ENCODE peak calls at places on chromosomes 1 and 21, in four cellular contexts. One of them, this sample, is unnamed.

GRCh38 chr1:53134961-53135734 is 7.3 kb downstream of the SLC1A7 start:
- DNase-seq in GM12878: no peak
- DNase-seq in HepG2: no peak
- DNase-seq in K562: peak; percentile 49
- DNase-seq in this sample: no peak

GRCh38 chr1:24369801-24370200 is 43.8 kb downstream of the STPG1 start:
- DNase-seq in GM12878: no peak
- DNase-seq in HepG2: no peak
- DNase-seq in K562: no peak
- DNase-seq in this sample: no peak

GRCh38 chr1:43047135-43047534 is 88.5 kb upstream of the SLC2A1 start:
- DNase-seq in GM12878: no peak
- DNase-seq in HepG2: no peak
- DNase-seq in K562: no peak
- DNase-seq in this sample: no peak

GRCh38 chr1:23449918-23450317 is 25.4 kb upstream of the TCEA3 start:
- DNase-seq in GM12878: no peak
- DNase-seq in HepG2: no peak
- DNase-seq in K562: no peak
- DNase-seq in this sample: no peak

GRCh38 chr1:161382214-161383019 is 14.7 kb upstream of the CFAP126 start:
- DNase-seq in GM12878: no peak
- DNase-seq in HepG2: peak; percentile 48
- DNase-seq in K562: peak; percentile 49
- DNase-seq in this sample: peak; percentile 54

GRCh38 chr1:33653226-33653625 is 180.8 kb downstream of the ZSCAN20 start:
- DNase-seq in GM12878: no peak
- DNase-seq in HepG2: no peak
- DNase-seq in K562: no peak
- DNase-seq in this sample: no peak

GRCh38 chr1:181409981-181410380 is 73.3 kb upstream of the CACNA1E start:
- DNase-seq in GM12878: no peak
- DNase-seq in HepG2: no peak
- DNase-seq in K562: no peak
- DNase-seq in this sample: no peak

GRCh38 chr1:37319284-37319683 is 155.1 kb upstream of the ZC3H12A start:
- DNase-seq in GM12878: no peak
- DNase-seq in HepG2: no peak
- DNase-seq in K562: no peak
- DNase-seq in this sample: no peak

GRCh38 chr1:178382372-178382771 is 114.4 kb downstream of the CLEC20A start:
- DNase-seq in GM12878: no peak
- DNase-seq in HepG2: no peak
- DNase-seq in K562: no peak
- DNase-seq in this sample: no peak

GRCh38 chr1:94541175-94542087 is at the start of gene F3:
- DNase-seq in GM12878: no peak
- DNase-seq in HepG2: peak; percentile 72
- DNase-seq in K562: peak; percentile 81
- DNase-seq in this sample: peak; percentile 87

GRCh38 chr1:171081994-171082295 is 8.8 kb upstream of the FMO3 start:
- DNase-seq in GM12878: no peak
- DNase-seq in HepG2: no peak
- DNase-seq in K562: no peak
- DNase-seq in this sample: no peak

GRCh38 chr1:10054465-10054864 is 21.7 kb downstream of the UBE4B start:
- DNase-seq in GM12878: no peak
- DNase-seq in HepG2: no peak
- DNase-seq in K562: no peak
- DNase-seq in this sample: no peak

GRCh38 chr1:198729195-198729863 is 90.5 kb downstream of the PTPRC start:
- DNase-seq in GM12878: no peak
- DNase-seq in HepG2: no peak
- DNase-seq in K562: no peak
- DNase-seq in this sample: no peak

GRCh38 chr1:74935446-74935845 is 198.7 kb upstream of the LHX8 start:
- DNase-seq in GM12878: no peak
- DNase-seq in HepG2: no peak
- DNase-seq in K562: no peak
- DNase-seq in this sample: no peak

GRCh38 chr1:43444827-43445225 is 8.9 kb downstream of the HYI start:
- DNase-seq in GM12878: no peak
- DNase-seq in HepG2: no peak
- DNase-seq in K562: peak; percentile 74
- DNase-seq in this sample: no peak

GRCh38 chr21:36205962-36206361 is 49.3 kb downstream of the DOP1B start:
- DNase-seq in GM12878: no peak
- DNase-seq in HepG2: no peak
- DNase-seq in K562: no peak
- DNase-seq in this sample: no peak

GRCh38 chr1:183239220-183239742 is 53.2 kb downstream of the LAMC2 start:
- DNase-seq in GM12878: no peak
- DNase-seq in HepG2: no peak
- DNase-seq in K562: no peak
- DNase-seq in this sample: no peak

GRCh38 chr1:194717941-194718340 is 1531.5 kb upstream of the B3GALT2 start:
- DNase-seq in GM12878: no peak
- DNase-seq in HepG2: no peak
- DNase-seq in K562: no peak
- DNase-seq in this sample: no peak

GRCh38 chr1:50774759-50775351 is 185.2 kb downstream of the FAF1 start:
- DNase-seq in GM12878: peak; percentile 11
- DNase-seq in HepG2: peak; percentile 63
- DNase-seq in K562: peak; percentile 44
- DNase-seq in this sample: peak; percentile 49

GRCh38 chr1:67710417-67710816 is 25.4 kb downstream of the GADD45A start:
- DNase-seq in GM12878: no peak
- DNase-seq in HepG2: no peak
- DNase-seq in K562: no peak
- DNase-seq in this sample: no peak

GRCh38 chr1:56824956-56825355 is 5.8 kb upstream of the FYB2 start:
- DNase-seq in GM12878: no peak
- DNase-seq in HepG2: no peak
- DNase-seq in K562: no peak
- DNase-seq in this sample: no peak
- TF ChIP-seq FOXK2 in GM12878: no peak
- TF ChIP-seq FOXK2 in HepG2: no peak
- TF ChIP-seq FOXK2 in K562: no peak
- TF ChIP-seq FOXK2 in this sample: no peak

GRCh38 chr1:21665711-21666571 is 3.2 kb downstream of the RAP1GAP start:
- DNase-seq in GM12878: no peak
- DNase-seq in HepG2: no peak
- DNase-seq in K562: no peak
- DNase-seq in this sample: no peak
- TF ChIP-seq FOXK2 in GM12878: no peak
- TF ChIP-seq FOXK2 in HepG2: no peak
- TF ChIP-seq FOXK2 in K562: no peak
- TF ChIP-seq FOXK2 in this sample: no peak

DNA sequence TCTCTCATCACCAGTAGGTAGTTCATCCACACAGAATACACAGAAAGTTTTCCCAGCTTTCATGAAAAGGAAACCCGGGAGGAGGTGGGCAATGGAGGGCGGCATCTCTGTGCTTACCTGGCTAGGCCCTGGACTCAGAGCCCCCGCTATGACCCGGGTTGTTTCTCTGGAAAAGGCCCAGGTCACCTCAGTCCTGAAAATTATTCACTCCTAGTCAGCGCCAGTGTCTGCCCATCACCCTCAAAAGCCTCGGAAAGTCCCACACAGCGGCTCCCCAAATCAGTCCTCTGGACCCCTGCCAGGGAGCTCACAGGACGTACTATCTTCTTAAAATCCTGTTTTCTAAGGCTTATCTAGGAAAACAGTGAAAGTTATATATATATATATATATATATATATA is 51.2 kb downstream of the TCP10L start:
- DNase-seq in GM12878: no peak
- DNase-seq in HepG2: no peak
- DNase-seq in K562: no peak
- DNase-seq in this sample: no peak
- TF ChIP-seq FOXK2 in GM12878: no peak
- TF ChIP-seq FOXK2 in HepG2: no peak
- TF ChIP-seq FOXK2 in K562: no peak
- TF ChIP-seq FOXK2 in this sample: no peak

DNA sequence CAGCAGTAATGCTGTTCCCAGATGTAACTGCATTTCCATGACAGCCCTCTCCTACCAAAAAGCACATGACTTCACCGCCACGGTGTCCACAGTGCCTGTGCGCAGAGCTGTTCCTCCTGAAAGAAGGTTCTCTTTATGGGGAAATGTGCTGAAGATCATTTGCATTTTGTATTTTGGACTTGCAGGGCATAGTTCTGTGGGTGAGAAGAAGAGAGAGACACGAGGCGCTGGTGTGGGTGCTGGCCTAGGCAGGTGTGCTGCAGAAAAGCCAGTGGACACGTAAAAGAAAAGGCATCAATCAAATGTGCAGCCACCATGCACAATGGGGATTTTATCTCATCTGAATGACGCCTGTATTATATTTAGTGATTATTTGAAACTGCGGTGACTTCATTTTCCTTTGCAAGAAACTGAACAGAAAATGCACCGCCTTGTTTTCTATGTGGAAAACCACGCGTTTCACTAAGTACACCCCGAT is 21.3 kb downstream of the SLC37A1 start:
- DNase-seq in GM12878: peak; percentile 80
- DNase-seq in HepG2: no peak
- DNase-seq in K562: no peak
- DNase-seq in this sample: no peak
- TF ChIP-seq FOXK2 in GM12878: peak; percentile 45
- TF ChIP-seq FOXK2 in HepG2: no peak
- TF ChIP-seq FOXK2 in K562: no peak
- TF ChIP-seq FOXK2 in this sample: no peak

DNA sequence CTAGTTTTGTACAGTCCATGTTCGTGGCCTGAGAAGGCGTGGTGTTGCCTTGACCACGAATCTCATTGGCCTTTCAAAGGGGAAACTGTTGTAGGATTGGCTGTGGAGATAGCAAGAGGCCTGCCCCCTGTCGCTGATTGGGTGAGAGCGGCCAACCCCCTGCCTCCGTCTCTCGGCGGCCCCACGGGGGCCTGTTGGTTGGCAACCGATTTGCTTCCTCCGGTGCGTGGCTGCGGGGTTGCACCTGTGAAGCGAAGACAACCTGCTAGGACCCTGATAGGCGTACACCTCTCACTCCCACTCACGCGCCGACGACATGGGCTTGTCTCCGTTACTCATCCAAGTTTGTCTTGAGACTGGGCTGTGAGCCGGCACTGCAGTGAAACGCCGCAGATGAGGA is at the start of gene UBE2U:
- DNase-seq in GM12878: no peak
- DNase-seq in HepG2: no peak
- DNase-seq in K562: peak; percentile 39
- DNase-seq in this sample: no peak
- TF ChIP-seq FOXK2 in GM12878: no peak
- TF ChIP-seq FOXK2 in HepG2: no peak
- TF ChIP-seq FOXK2 in K562: no peak
- TF ChIP-seq FOXK2 in this sample: no peak

GRCh38 chr1:223754681-223755431 is 42.5 kb downstream of the CAPN2 start:
- DNase-seq in GM12878: no peak
- DNase-seq in HepG2: no peak
- DNase-seq in K562: no peak
- DNase-seq in this sample: no peak
- TF ChIP-seq FOXK2 in GM12878: no peak
- TF ChIP-seq FOXK2 in HepG2: no peak
- TF ChIP-seq FOXK2 in K562: no peak
- TF ChIP-seq FOXK2 in this sample: no peak

DNA sequence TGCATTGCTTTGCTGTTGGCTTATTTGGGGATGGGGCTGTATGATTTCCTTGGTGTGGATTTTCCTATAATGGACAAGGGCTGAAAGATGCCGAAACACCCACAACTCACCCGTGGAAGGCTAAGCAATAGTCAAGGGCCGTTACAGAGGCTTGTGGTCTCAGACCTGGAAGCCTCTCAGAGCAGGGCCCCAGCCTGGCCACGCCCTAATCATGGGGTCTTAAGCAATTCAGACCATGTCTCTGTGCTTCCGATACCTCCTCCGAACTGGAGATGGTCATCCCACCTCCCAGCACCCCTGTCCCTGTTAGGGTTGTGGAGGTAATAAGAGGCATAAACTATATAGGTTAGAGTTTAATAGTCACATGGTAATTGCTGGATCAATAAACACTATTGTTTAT is 3.4 kb downstream of the ABCG1 start:
- DNase-seq in GM12878: no peak
- DNase-seq in HepG2: no peak
- DNase-seq in K562: no peak
- DNase-seq in this sample: no peak
- TF ChIP-seq FOXK2 in GM12878: no peak
- TF ChIP-seq FOXK2 in HepG2: no peak
- TF ChIP-seq FOXK2 in K562: no peak
- TF ChIP-seq FOXK2 in this sample: no peak

GRCh38 chr1:155648207-155649147 is 38.5 kb downstream of the MSTO1 start:
- DNase-seq in GM12878: no peak
- DNase-seq in HepG2: peak; percentile 83
- DNase-seq in K562: no peak
- DNase-seq in this sample: no peak
- TF ChIP-seq FOXK2 in GM12878: no peak
- TF ChIP-seq FOXK2 in HepG2: no peak
- TF ChIP-seq FOXK2 in K562: no peak
- TF ChIP-seq FOXK2 in this sample: no peak

GRCh38 chr1:197080323-197080722 is 13.3 kb upstream of the F13B start:
- DNase-seq in GM12878: no peak
- DNase-seq in HepG2: no peak
- DNase-seq in K562: no peak
- DNase-seq in this sample: no peak
- TF ChIP-seq FOXK2 in GM12878: no peak
- TF ChIP-seq FOXK2 in HepG2: no peak
- TF ChIP-seq FOXK2 in K562: no peak
- TF ChIP-seq FOXK2 in this sample: no peak

GRCh38 chr1:119893827-119894700 is 2.3 kb downstream of the ADAM30 start:
- DNase-seq in GM12878: no peak
- DNase-seq in HepG2: peak; percentile 22
- DNase-seq in K562: no peak
- DNase-seq in this sample: no peak
- TF ChIP-seq FOXK2 in GM12878: no peak
- TF ChIP-seq FOXK2 in HepG2: no peak
- TF ChIP-seq FOXK2 in K562: no peak
- TF ChIP-seq FOXK2 in this sample: no peak

This sample was measured in HEK293T.